ENCODE peak calls at places on chromosomes 6 and 20, in four cellular contexts. One of them, this sample, is unnamed.

GRCh38 chr6:154974485-154975149 is 20.5 kb upstream of the TIAM2 start:
- DNase-seq in uterus: no peak
- DNase-seq in activated naive CD8-positive, alpha-beta T cell treated with anti-CD3 and anti-CD28 coated beads, Interleukin-2, amount 50 U/mL, for 24 hours: no peak
- DNase-seq in left cardiac atrium: no peak
- DNase-seq in this sample: no peak

GRCh38 chr20:38806855-38807655 is 1.6 kb downstream of the PPP1R16B start:
- DNase-seq in uterus: no peak
- DNase-seq in activated naive CD8-positive, alpha-beta T cell treated with anti-CD3 and anti-CD28 coated beads, Interleukin-2, amount 50 U/mL, for 24 hours: peak
- DNase-seq in left cardiac atrium: no peak
- DNase-seq in this sample: no peak

GRCh38 chr6:148166339-148166949 is 176.2 kb upstream of the SASH1 start:
- DNase-seq in uterus: no peak
- DNase-seq in left cardiac atrium: no peak
- DNase-seq in activated naive CD8-positive, alpha-beta T cell treated with anti-CD3 and anti-CD28 coated beads, Interleukin-2, amount 50 U/mL, for 24 hours: no peak
- DNase-seq in this sample: no peak

GRCh38 chr20:16171180-16171579 is 402.1 kb downstream of the KIF16B start:
- DNase-seq in left cardiac atrium: no peak
- DNase-seq in uterus: no peak
- DNase-seq in activated naive CD8-positive, alpha-beta T cell treated with anti-CD3 and anti-CD28 coated beads, Interleukin-2, amount 50 U/mL, for 24 hours: no peak
- DNase-seq in this sample: no peak

GRCh38 chr6:52390361-52390727 is 28.4 kb downstream of the PAQR8 start:
- DNase-seq in left cardiac atrium: no peak
- DNase-seq in activated naive CD8-positive, alpha-beta T cell treated with anti-CD3 and anti-CD28 coated beads, Interleukin-2, amount 50 U/mL, for 24 hours: no peak
- DNase-seq in uterus: no peak
- DNase-seq in this sample: no peak

GRCh38 chr20:63794614-63795013 is 36.5 kb downstream of the ZBTB46 start:
- DNase-seq in uterus: no peak
- DNase-seq in activated naive CD8-positive, alpha-beta T cell treated with anti-CD3 and anti-CD28 coated beads, Interleukin-2, amount 50 U/mL, for 24 hours: no peak
- DNase-seq in left cardiac atrium: no peak
- DNase-seq in this sample: no peak

GRCh38 chr6:85006362-85006761 is 242.0 kb upstream of the TBX18 start:
- DNase-seq in activated naive CD8-positive, alpha-beta T cell treated with anti-CD3 and anti-CD28 coated beads, Interleukin-2, amount 50 U/mL, for 24 hours: no peak
- DNase-seq in left cardiac atrium: no peak
- DNase-seq in uterus: no peak
- DNase-seq in this sample: no peak

GRCh38 chr6:30915591-30915946 is 1.5 kb downstream of the VARS2 start:
- DNase-seq in left cardiac atrium: no peak
- DNase-seq in uterus: peak
- DNase-seq in activated naive CD8-positive, alpha-beta T cell treated with anti-CD3 and anti-CD28 coated beads, Interleukin-2, amount 50 U/mL, for 24 hours: no peak
- DNase-seq in this sample: peak